ENCODE peak calls at places on chromosomes 4 and X, in eight cellular contexts. I is stimulated activated CD4-positive, alpha-beta T cell treated with anti-CD3 and anti-CD28 coated beads, Interleukin-15, amount 100 ng/mL, for 1 hour; D is hepatocyte; W is amygdala; U is SK-N-MC; O is mucosa of descending colon; F is T-helper 1 cell; C is stimulated activated CD8-positive, alpha-beta memory T cell treated with anti-CD3 and anti-CD28 coated beads, Interleukin-12 subunit alpha, Interleukin-12 subunit beta, amount 100 ng/mL, for 4 hours. Z is an unnamed sample.

GRCh38 chrX:12058087-12058486 is 80.2 kb upstream of the FRMPD4 start:
- DNase-seq in I (no peak), D (no peak), W (no peak), U (no peak), O (no peak), F (no peak), C (no peak), Z (no peak)

GRCh38 chrX:18683027-18683426 is 11.1 kb upstream of the RS1 start:
- DNase-seq in I (no peak), D (no peak), W (no peak), U (no peak), O (no peak), F (no peak), C (no peak), Z (no peak)

GRCh38 chr4:24226667-24227066 is 336.8 kb upstream of the PPARGC1A start:
- DNase-seq in I (no peak), D (no peak), W (no peak), U (no peak), O (no peak), F (no peak), C (no peak), Z (no peak)

GRCh38 chr4:36348403-36348938 is 67.1 kb downstream of the DTHD1 start:
- DNase-seq in I (no peak), D (peak; percentile 21), W (no peak), U (no peak), O (no peak), F (peak; percentile 32), C (peak; percentile 6), Z (no peak)

GRCh38 chr4:169121920-169122319 is 111.9 kb upstream of the CBR4 start:
- DNase-seq in I (no peak), D (no peak), W (no peak), U (no peak), O (no peak), F (no peak), C (no peak), Z (no peak)

GRCh38 chr4:56477192-56477706 is 9.8 kb downstream of the SRP72 start:
- DNase-seq in I (no peak), D (no peak), W (no peak), U (no peak), O (no peak), F (no peak), C (no peak), Z (no peak)

GRCh38 chr4:142690764-142691163 is 155.3 kb downstream of the INPP4B start:
- DNase-seq in I (no peak), D (no peak), W (no peak), U (no peak), O (no peak), F (no peak), C (no peak), Z (no peak)

GRCh38 chr4:85703098-85703497 is 228.1 kb downstream of the ARHGAP24 start:
- DNase-seq in I (no peak), D (no peak), W (no peak), U (no peak), O (no peak), F (no peak), C (no peak), Z (no peak)

GRCh38 chr4:22129454-22130075 is 181.0 kb upstream of the KCNIP4 start:
- DNase-seq in I (no peak), D (peak; percentile 51), W (no peak), U (no peak), O (peak; percentile 45), F (peak; percentile 2), C (no peak), Z (no peak)

GRCh38 chr4:187667095-187667494 is 328.5 kb upstream of the ZFP42 start:
- DNase-seq in I (no peak), D (no peak), W (no peak), U (no peak), O (no peak), F (no peak), C (no peak), Z (no peak)

GRCh38 chr4:13378973-13379759 is 105.0 kb downstream of the RAB28 start:
- DNase-seq in I (no peak), D (no peak), W (no peak), U (no peak), O (no peak), F (no peak), C (no peak), Z (no peak)

GRCh38 chrX:22196151-22196550 is 76.6 kb upstream of the CBLL2 start:
- DNase-seq in I (no peak), D (no peak), W (no peak), U (peak; percentile 85), O (no peak), F (no peak), C (no peak), Z (no peak)

GRCh38 chrX:37745835-37746234 is 34.0 kb upstream of the CYBB start:
- DNase-seq in I (no peak), D (no peak), W (no peak), U (no peak), O (no peak), F (no peak), C (no peak), Z (no peak)

GRCh38 chr4:89906787-89907521 is 12.3 kb downstream of the MMRN1 start:
- DNase-seq in I (no peak), D (no peak), W (no peak), U (no peak), O (no peak), F (no peak), C (no peak), Z (no peak)

GRCh38 chrX:45537936-45538335 is 337.3 kb upstream of the DIPK2B start:
- DNase-seq in I (no peak), D (no peak), W (no peak), U (no peak), O (no peak), F (no peak), C (no peak), Z (no peak)

GRCh38 chrX:112644713-112645112 is 35.0 kb downstream of the LHFPL1 start:
- DNase-seq in I (no peak), D (no peak), W (no peak), U (no peak), O (no peak), F (no peak), C (no peak), Z (no peak)

GRCh38 chr4:101199507-101200285 is 147.6 kb downstream of the PPP3CA start:
- DNase-seq in I (no peak), D (no peak), W (no peak), U (no peak), O (no peak), F (no peak), C (no peak), Z (no peak)

GRCh38 chrX:14641681-14642655 is 112.6 kb downstream of the GLRA2 start:
- DNase-seq in I (no peak), D (no peak), W (no peak), U (no peak), O (no peak), F (no peak), C (no peak), Z (no peak)

GRCh38 chrX:18944482-18944881 is 39.4 kb downstream of the PHKA2 start:
- DNase-seq in I (no peak), D (no peak), W (no peak), U (no peak), O (no peak), F (no peak), C (no peak), Z (no peak)

GRCh38 chrX:38117485-38117884 is 103.2 kb downstream of the SRPX start:
- DNase-seq in I (no peak), D (no peak), W (no peak), U (no peak), O (no peak), F (no peak), C (no peak), Z (no peak)

GRCh38 chr4:56310401-56310800 is 76.9 kb downstream of the AASDH start:
- DNase-seq in I (no peak), D (no peak), W (no peak), U (no peak), O (no peak), F (no peak), C (no peak), Z (no peak)

GRCh38 chr4:183008492-183008891 is 90.6 kb upstream of the WWC2 start:
- DNase-seq in I (no peak), D (no peak), W (no peak), U (no peak), O (no peak), F (no peak), C (no peak), Z (no peak)

Z was measured in epithelial cell of prostate.